ENCODE peak calls at places on chromosomes 3 and 15, in six cellular contexts. C, U, B, F, N and W are unnamed samples.

GRCh38 chr3:76107935-76108570 is 322.7 kb upstream of the ZNF717 start:
- DNase-seq in B (no peak), U (no peak), F (peak; percentile 36), N (no peak), C (no peak), W (no peak)

GRCh38 chr15:39459538-39459937 is 121.3 kb upstream of the THBS1 start:
- DNase-seq in B (no peak), N (no peak), F (no peak), C (no peak), U (no peak), W (no peak)

GRCh38 chr3:120506828-120507774 is 56.3 kb upstream of the FSTL1 start:
- DNase-seq in U (no peak), F (peak; percentile 70), B (peak; percentile 76), C (no peak), N (no peak), W (no peak)

GRCh38 chr3:104519968-104520655 is 846.6 kb upstream of the ALCAM start:
- DNase-seq in F (peak; percentile 0), C (no peak), U (no peak), B (no peak), N (no peak), W (no peak)

GRCh38 chr15:26260517-26261133 is 397.5 kb upstream of the ATP10A start:
- DNase-seq in F (no peak), N (peak; percentile 23), U (no peak), B (peak; percentile 13), C (peak; percentile 58), W (no peak)

GRCh38 chr3:31124368-31124767 is 229.9 kb upstream of the GADL1 start:
- DNase-seq in N (no peak), F (no peak), U (no peak), C (no peak), B (no peak), W (no peak)

GRCh38 chr3:141236351-141236750 is 4.7 kb downstream of the PXYLP1 start:
- DNase-seq in U (no peak), C (no peak), N (no peak), B (no peak), F (no peak), W (no peak)

GRCh38 chr15:67100808-67101581 is 35.6 kb downstream of the SMAD3 start:
- DNase-seq in F (no peak), N (no peak), U (no peak), C (no peak), B (no peak), W (no peak)

GRCh38 chr3:197196192-197196591 is 102.2 kb downstream of the DLG1 start:
- DNase-seq in N (no peak), B (no peak), U (no peak), F (no peak), C (no peak), W (no peak)

GRCh38 chr15:41774873-41775417 is 661 bp downstream of the MAPKBP1 start:
- DNase-seq in B (peak; percentile 11), N (no peak), U (no peak), F (no peak), C (no peak), W (no peak)

DNA sequence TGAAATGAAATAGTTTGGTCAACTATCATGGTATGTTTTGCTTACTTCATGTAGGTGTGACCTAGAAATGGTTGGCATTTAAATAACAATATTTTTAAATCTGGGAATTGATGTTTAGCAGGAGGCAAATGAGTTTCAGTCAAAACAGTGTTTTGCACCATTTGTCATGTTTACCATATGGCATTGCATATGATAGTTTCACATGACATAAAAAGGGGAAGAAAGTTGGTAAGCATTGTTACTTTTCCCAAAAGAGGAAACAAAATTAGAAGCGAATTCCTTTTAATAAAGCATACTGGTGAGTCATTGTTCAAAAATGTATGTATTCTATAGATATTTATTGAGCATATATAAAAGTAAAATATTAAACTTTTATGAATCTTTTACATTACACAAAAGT is 2.3 kb downstream of the RNF13 start:
- DNase-seq in N (no peak), C (no peak), B (no peak), F (no peak), U (no peak), W (no peak)
- H3K4me3 ChIP-seq in N (no peak overlapping the region), C (peak overlapping the region; percentile 95), B (no peak overlapping the region), F (no peak overlapping the region), U (peak overlapping the region; percentile 85), W (no peak overlapping the region)

GRCh38 chr15:70530906-70531305 is 232.5 kb downstream of the UACA start:
- DNase-seq in U (peak; percentile 53), N (no peak), F (no peak), C (no peak), B (no peak), W (no peak)
- H3K4me1 ChIP-seq in U (peaks cover 14% of the 10 kb centered on the region), N (no peaks in the 10 kb centered on the region), F (peaks cover 3% of the 10 kb centered on the region), C (no peaks in the 10 kb centered on the region), B (peaks cover 9% of the 10 kb centered on the region), W (no peaks in the 10 kb centered on the region)

GRCh38 chr3:157544501-157545139 is 41.4 kb upstream of the VEPH1 start:
- DNase-seq in C (no peak), N (no peak), U (no peak), F (peak; percentile 93), B (no peak), W (no peak)

GRCh38 chr3:157542711-157543485 is 39.7 kb upstream of the VEPH1 start:
- DNase-seq in N (peak; percentile 85), B (peak; percentile 82), U (peak; percentile 89), F (peak; percentile 91), C (peak; percentile 89), W (peak; percentile 75)

GRCh38 chr3:157541506-157542236 is 38.5 kb upstream of the VEPH1 start:
- DNase-seq in F (no peak), B (no peak), C (no peak), U (no peak), N (no peak), W (no peak)

GRCh38 chr3:157540656-157541055 is 37.4 kb upstream of the VEPH1 start:
- DNase-seq in C (no peak), B (no peak), N (no peak), F (no peak), U (no peak), W (no peak)

GRCh38 chr3:157543491-157544035 is 40.3 kb upstream of the VEPH1 start:
- DNase-seq in B (no peak), U (no peak), F (peak; percentile 49), N (no peak), C (no peak), W (no peak)
- H3K4me3 ChIP-seq in B (no peak overlapping the region), U (peak overlapping the region; percentile 54), F (peak overlapping the region; percentile 16), N (peak overlapping the region; percentile 33), C (peak overlapping the region; percentile 58), W (peak overlapping the region; percentile 37)

DNA sequence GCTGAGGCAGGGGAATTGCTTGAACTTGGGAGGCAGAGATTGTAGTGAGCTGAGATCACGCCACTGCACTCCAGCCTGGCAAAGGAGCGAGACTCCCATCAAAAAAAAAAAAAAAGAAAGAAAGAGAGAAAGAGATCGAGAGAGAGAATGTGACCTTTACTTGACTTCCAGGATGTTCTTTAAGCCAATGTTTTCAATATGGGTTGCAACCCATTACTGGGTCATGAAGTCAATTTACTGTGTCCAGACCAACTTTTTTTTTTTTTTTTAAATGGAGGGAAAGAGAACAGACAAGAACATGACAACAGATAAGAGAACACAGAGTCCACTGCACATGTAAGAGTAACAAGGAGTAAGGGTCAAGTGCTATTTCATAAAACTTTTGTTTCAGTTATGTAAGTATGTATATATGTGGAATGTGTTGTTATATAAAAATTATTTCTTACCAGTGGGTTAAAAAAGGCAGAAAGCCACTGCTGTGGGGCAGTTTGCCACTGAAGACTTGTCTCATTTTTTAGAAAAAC is 29.9 kb downstream of the RAB8B start:
- DNase-seq in N (no peak), B (no peak), U (no peak), F (no peak), C (no peak), W (no peak)
- H3K4me1 ChIP-seq in N (no peaks in the 10 kb centered on the region), B (no peaks in the 10 kb centered on the region), U (peaks cover 21% of the 10 kb centered on the region), F (peaks cover 24% of the 10 kb centered on the region), C (peaks cover 8% of the 10 kb centered on the region), W (peaks cover 12% of the 10 kb centered on the region)

GRCh38 chr3:190252080-190252479 is 70.2 kb downstream of the CLDN1 start:
- DNase-seq in U (no peak), C (no peak), F (peak; percentile 90), N (no peak), B (no peak), W (no peak)

DNA sequence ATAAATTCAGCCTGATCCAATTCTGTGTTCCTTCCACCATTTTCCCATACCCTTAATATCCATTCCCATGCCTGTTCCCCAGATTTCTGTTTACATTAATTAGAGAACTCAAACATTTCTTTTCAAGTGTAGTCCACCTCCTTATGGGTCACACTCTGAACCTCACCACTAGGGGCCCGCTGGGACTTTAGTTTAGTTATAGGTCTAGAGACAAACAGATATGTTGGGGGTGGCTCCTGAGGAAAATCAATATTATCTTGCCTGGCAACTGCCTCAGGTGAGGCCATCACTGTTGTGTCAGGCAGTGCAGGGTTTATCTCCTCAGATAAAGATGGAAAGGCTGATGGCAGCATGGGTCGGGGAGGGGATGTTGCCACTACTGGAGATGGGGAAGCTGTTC is 72.8 kb downstream of the CLDN1 start:
- DNase-seq in C (no peak), F (no peak), U (no peak), B (no peak), N (no peak), W (no peak)
- H3K4me3 ChIP-seq in C (no peak overlapping the region), F (no peak overlapping the region), U (no peak overlapping the region), B (no peak overlapping the region), N (no peak overlapping the region), W (no peak overlapping the region)

GRCh38 chr3:184016169-184016570 is 1.5 kb downstream of the ABCC5 start:
- DNase-seq in F (no peak), C (no peak), U (no peak), N (no peak), B (peak; percentile 16), W (no peak)
- H3K4me1 ChIP-seq in F (peaks cover 28% of the 10 kb centered on the region), C (peaks cover 37% of the 10 kb centered on the region), U (peaks cover 18% of the 10 kb centered on the region), N (no peaks in the 10 kb centered on the region), B (peaks cover 23% of the 10 kb centered on the region), W (no peaks in the 10 kb centered on the region)

DNA sequence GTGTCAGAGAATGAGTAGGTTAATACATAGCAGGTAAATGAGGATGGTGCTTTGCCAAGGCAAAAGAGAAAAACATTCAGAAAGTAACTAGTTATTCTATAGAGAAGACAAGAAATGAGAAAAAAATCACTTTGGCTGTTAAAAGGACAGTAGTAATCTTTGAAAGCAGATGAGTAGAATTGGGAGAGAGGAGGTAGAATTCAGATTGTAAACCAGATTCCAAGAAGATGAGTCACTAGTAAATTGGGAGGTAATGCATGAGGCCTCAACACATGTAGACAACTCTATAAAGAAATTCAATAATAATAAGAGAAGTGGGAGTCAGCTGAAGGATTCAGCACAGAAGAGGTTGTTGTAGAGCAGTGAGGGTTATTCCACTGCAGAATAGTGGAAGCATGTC is 81.4 kb downstream of the MBNL1 start:
- DNase-seq in C (no peak), U (no peak), N (no peak), B (no peak), F (no peak), W (no peak)
- H3K4me3 ChIP-seq in C (no peak overlapping the region), U (no peak overlapping the region), N (no peak overlapping the region), B (no peak overlapping the region), F (no peak overlapping the region), W (no peak overlapping the region)

GRCh38 chr3:52240059-52240885 is 1.3 kb upstream of the TWF2 start:
- DNase-seq in C (peak; percentile 83), U (no peak), F (peak; percentile 92), B (peak; percentile 53), N (peak; percentile 37), W (peak; percentile 72)
- H3K4me1 ChIP-seq in C (peaks cover 47% of the 10 kb centered on the region), U (peaks cover 67% of the 10 kb centered on the region), F (peaks cover 14% of the 10 kb centered on the region), B (peaks cover 21% of the 10 kb centered on the region), N (peaks cover 11% of the 10 kb centered on the region), W (no peaks in the 10 kb centered on the region)